ENCODE peak calls at places on chromosomes 5 and 9, in four cellular contexts. M is prostate gland, S is stomach, Q is H1. K is an unnamed sample.

GRCh38 chr9:81829201-81829882 is 98.9 kb upstream of the SPATA31D4 start:
- DNase-seq in M (no peak), Q (no peak), S (no peak), K (no peak)

GRCh38 chr5:142753114-142753764 is 16.9 kb upstream of the ARHGAP26 start:
- DNase-seq in M (peak; percentile 84), S (peak; percentile 83), Q (no peak), K (no peak)

GRCh38 chr5:93611900-93612898 is 29.2 kb downstream of the NR2F1 start:
- DNase-seq in Q (peak; percentile 72), S (no peak), M (no peak), K (no peak)

GRCh38 chr5:127696688-127697087 is 6.5 kb upstream of the CCDC192 start:
- DNase-seq in Q (no peak), M (no peak), S (no peak), K (no peak)

GRCh38 chr5:64229163-64229774 is 63.6 kb downstream of the RNF180 start:
- DNase-seq in S (no peak), Q (no peak), M (no peak), K (no peak)

GRCh38 chr5:174900176-174900692 is 175.9 kb downstream of the MSX2 start:
- DNase-seq in Q (no peak), S (no peak), M (no peak), K (no peak)

GRCh38 chr9:36745977-36746376 is 173.3 kb downstream of the MELK start:
- DNase-seq in M (no peak), Q (no peak), S (no peak), K (no peak)

GRCh38 chr9:80797841-80798688 is 891.3 kb downstream of the TLE1 start:
- DNase-seq in S (no peak), M (peak; percentile 52), Q (no peak), K (no peak)

GRCh38 chr5:430214-430925 is 12.6 kb upstream of the EXOC3 start:
- DNase-seq in S (peak; percentile 17), M (no peak), Q (no peak), K (no peak)

GRCh38 chr5:10301266-10301665 is 6.4 kb downstream of the CMBL start:
- DNase-seq in Q (no peak), M (no peak), S (no peak), K (no peak)

GRCh38 chr5:12911156-12911555 is 1006.9 kb upstream of the CTNND2 start:
- DNase-seq in S (no peak), M (no peak), Q (no peak), K (no peak)

GRCh38 chr5:98454904-98455303 is 318.6 kb upstream of the RGMB start:
- DNase-seq in S (no peak), M (no peak), Q (no peak), K (no peak)

GRCh38 chr5:10518352-10518751 is 45.5 kb upstream of the ANKRD33B start:
- DNase-seq in Q (no peak), S (no peak), M (no peak), K (no peak)

GRCh38 chr5:79754865-79755555 is 65.4 kb downstream of the CMYA5 start:
- DNase-seq in S (no peak), Q (no peak), M (no peak), K (no peak)

GRCh38 chr5:9496801-9497200 is 49.1 kb downstream of the SEMA5A start:
- DNase-seq in M (no peak), Q (no peak), S (no peak), K (no peak)

GRCh38 chr5:150598821-150599273 is 41.6 kb upstream of the SYNPO start:
- DNase-seq in Q (no peak), M (peak; percentile 29), S (no peak), K (no peak)

GRCh38 chr5:110043025-110043424 is 353.3 kb downstream of the MAN2A1 start:
- DNase-seq in S (no peak), M (no peak), Q (no peak), K (no peak)

GRCh38 chr5:170429014-170429413 is 39.8 kb upstream of the KCNMB1 start:
- DNase-seq in M (no peak), S (no peak), Q (no peak), K (no peak)

GRCh38 chr9:447230-448025 is 232.8 kb downstream of the DOCK8 start:
- DNase-seq in M (no peak), Q (no peak), S (no peak), K (no peak)

GRCh38 chr9:3285365-3286161 is 240.2 kb downstream of the RFX3 start:
- DNase-seq in M (no peak), Q (no peak), S (no peak), K (no peak)

GRCh38 chr9:109012009-109012875 is 1.1 kb downstream of the CTNNAL1 start:
- DNase-seq in Q (no peak), M (peak; percentile 64), S (peak; percentile 57), K (no peak)

GRCh38 chr5:154755361-154756202 is at the start of gene LARP1:
- DNase-seq in M (peak; percentile 25), Q (no peak), S (peak; percentile 51), K (no peak)

GRCh38 chr9:107740088-107740980 is 250.8 kb upstream of the KLF4 start:
- DNase-seq in S (no peak), M (peak; percentile 55), Q (no peak), K (no peak)

GRCh38 chr9:26205316-26205715 is 527.1 kb upstream of the TUSC1 start:
- DNase-seq in S (no peak), Q (no peak), M (no peak), K (no peak)

GRCh38 chr9:100879884-100880283 is 148.6 kb upstream of the PLPPR1 start:
- DNase-seq in M (no peak), S (no peak), Q (no peak), K (no peak)

GRCh38 chr9:14136047-14136446 is 177.9 kb downstream of the NFIB start:
- DNase-seq in M (no peak), S (no peak), Q (no peak), K (no peak)

GRCh38 chr5:172636279-172637050 is 4.6 kb upstream of the NEURL1B start:
- DNase-seq in M (no peak), S (no peak), Q (no peak), K (no peak)

GRCh38 chr9:109588415-109588814 is 90.3 kb upstream of the PTPN3 start:
- DNase-seq in S (no peak), Q (no peak), M (no peak), K (no peak)

GRCh38 chr5:123709422-123709821 is 197.4 kb downstream of the CSNK1G3 start:
- DNase-seq in Q (no peak), M (no peak), S (no peak), K (no peak)

GRCh38 chr9:76336027-76336426 is 58.2 kb downstream of the RFK start:
- DNase-seq in S (no peak), M (no peak), Q (no peak), K (no peak)

GRCh38 chr9:3677541-3677940 is 151.7 kb upstream of the RFX3 start:
- DNase-seq in Q (no peak), M (no peak), S (no peak), K (no peak)

GRCh38 chr9:89678394-89679005 is 73.7 kb downstream of the GADD45G start:
- DNase-seq in Q (no peak), S (no peak), M (no peak), K (no peak)

GRCh38 chr9:91580136-91580535 is 156.5 kb upstream of the NFIL3 start:
- DNase-seq in S (no peak), Q (no peak), M (no peak), K (no peak)

GRCh38 chr9:135081264-135081660 is 6.2 kb upstream of the OLFM1 start:
- DNase-seq in M (no peak), S (no peak), Q (no peak), K (no peak)

GRCh38 chr9:91978739-91979414 is 28.8 kb upstream of the ROR2 start:
- DNase-seq in Q (peak; percentile 58), M (peak; percentile 6), S (peak; percentile 36), K (no peak)

GRCh38 chr9:129336601-129337286 is 158.7 kb upstream of the IER5L start:
- DNase-seq in S (peak; percentile 67), Q (peak; percentile 67), M (peak; percentile 75), K (no peak)
- H3K4me3 ChIP-seq in S (peak overlapping the region; percentile 38), Q (peak overlapping the region; percentile 28), M (peak overlapping the region; percentile 30), K (peak overlapping the region; percentile 38)

GRCh38 chr9:120931278-120932085 is 4.9 kb upstream of the TRAF1 start:
- DNase-seq in S (peak; percentile 22), Q (no peak), M (no peak), K (peak; percentile 71)
- TF ChIP-seq POLR2AphosphoS5 in S (no peak), Q (no peak), M (peak; percentile 19), K (peak; percentile 10)

GRCh38 chr9:16661816-16662215 is 208.7 kb downstream of the BNC2 start:
- DNase-seq in M (no peak), Q (no peak), S (no peak), K (no peak)
- H3K4me1 ChIP-seq in M (no peaks in the 10 kb centered on the region), Q (no peaks in the 10 kb centered on the region), S (no peaks in the 10 kb centered on the region), K (peaks cover 16% of the 10 kb centered on the region)

DNA sequence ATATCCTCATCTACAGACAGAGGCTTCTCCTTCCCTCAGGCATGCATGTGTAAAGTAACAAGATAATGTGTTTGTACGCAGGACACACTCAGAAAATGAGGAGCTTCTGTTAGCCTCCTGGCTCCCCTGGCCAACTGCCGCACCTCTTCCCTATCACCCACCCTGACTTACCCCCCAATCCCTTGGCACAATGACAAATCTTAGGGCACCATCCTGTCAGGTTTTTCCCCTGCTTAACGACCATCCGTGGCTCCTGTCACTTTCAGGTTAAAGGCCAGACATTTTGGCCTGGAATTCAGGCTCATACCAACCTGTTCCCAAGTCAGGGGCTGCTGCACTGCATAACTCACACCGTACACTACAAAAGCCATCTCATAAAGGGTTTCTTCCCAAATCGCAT is 7.4 kb upstream of the AKNA start:
- DNase-seq in S (no peak), M (no peak), Q (no peak), K (no peak)
- H3K4me3 ChIP-seq in S (no peak overlapping the region), M (no peak overlapping the region), Q (no peak overlapping the region), K (peak overlapping the region; percentile 32)

DNA sequence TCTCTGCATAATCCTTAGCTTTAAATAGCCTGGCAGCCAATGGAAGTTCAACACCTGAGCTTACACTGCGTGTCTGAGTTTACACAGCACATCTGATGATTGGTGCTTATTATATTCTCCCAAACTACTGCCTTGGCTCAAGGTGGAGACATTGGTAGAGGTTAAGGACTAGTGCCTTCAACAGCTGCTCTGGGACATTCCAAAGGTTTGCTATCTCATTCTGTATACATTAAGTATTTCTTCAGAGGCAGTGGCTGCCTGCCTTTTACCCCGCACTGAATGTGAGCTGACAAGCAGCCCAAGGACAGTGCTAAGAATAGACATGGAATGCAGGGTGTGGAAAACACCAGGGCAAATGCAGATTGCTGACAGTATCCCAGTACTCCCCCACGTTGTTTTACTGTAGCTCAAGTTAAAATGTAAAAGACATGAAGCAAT is 1.6 kb downstream of the HSPB3 start:
- DNase-seq in S (peak; percentile 37), Q (no peak), M (no peak), K (no peak)
- TF ChIP-seq POLR2AphosphoS5 in S (no peak), Q (no peak), M (peak; percentile 17), K (no peak)

GRCh38 chr9:116572095-116572748 is 114.9 kb upstream of the TRIM32 start:
- DNase-seq in S (peak; percentile 93), M (no peak), Q (peak; percentile 91), K (no peak)

GRCh38 chr9:116580853-116581252 is 106.3 kb upstream of the TRIM32 start:
- DNase-seq in S (no peak), M (no peak), Q (no peak), K (no peak)

GRCh38 chr9:116574027-116574679 is 113.0 kb upstream of the TRIM32 start:
- DNase-seq in Q (no peak), S (peak; percentile 50), M (no peak), K (no peak)

DNA sequence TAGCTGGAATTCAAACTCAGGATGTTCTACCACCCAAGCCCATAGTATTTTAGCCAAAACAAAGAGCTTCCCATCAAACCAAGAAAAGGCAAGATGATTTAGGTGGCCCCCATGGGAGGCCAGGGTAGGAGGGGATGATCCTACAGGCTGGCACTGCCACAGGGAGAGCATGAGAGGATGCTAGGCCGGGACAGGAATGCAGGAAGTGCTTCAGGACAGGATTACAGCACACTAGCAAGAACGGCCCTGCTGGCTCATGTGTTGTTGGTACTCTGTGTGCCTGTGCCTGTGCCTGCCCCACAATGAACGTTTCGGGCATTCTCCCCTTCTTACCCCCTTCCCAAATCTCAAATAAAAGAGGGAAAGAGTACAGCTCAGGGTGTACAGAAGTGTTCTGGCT is 110.7 kb upstream of the TRIM32 start:
- DNase-seq in Q (no peak), S (no peak), M (no peak), K (no peak)
- H3K4me1 ChIP-seq in Q (no peaks in the 10 kb centered on the region), S (peaks cover 23% of the 10 kb centered on the region), M (no peaks in the 10 kb centered on the region), K (peaks cover 26% of the 10 kb centered on the region)

K was measured in vagina.